ENCODE peak calls at places on chromosomes 3 and 15, in four cellular contexts. G, E, V and Q are unnamed samples.
A peak's percentile ranks its signal among the peaks of the same experiment; 100 is the strongest.

GRCh38 chr3:95334461-95334860 is 1271.6 kb downstream of the NSUN3 start:
- DNase-seq in G (no peak), E (no peak), V (no peak), Q (no peak)

GRCh38 chr3:122692674-122693073 is 12.0 kb downstream of the PARP14 start:
- DNase-seq in G (no peak), E (no peak), V (no peak), Q (no peak)

GRCh38 chr15:74409225-74409624 is 24.5 kb downstream of the SEMA7A start:
- DNase-seq in G (no peak), E (no peak), V (no peak), Q (no peak)

GRCh38 chr3:189132125-189132744 is 39.5 kb upstream of the TPRG1 start:
- DNase-seq in G (peak; percentile 45), E (peak; percentile 58), V (no peak), Q (no peak)

GRCh38 chr3:156181509-156181908 is 61.1 kb downstream of the KCNAB1 start:
- DNase-seq in G (no peak), E (no peak), V (no peak), Q (no peak)

GRCh38 chr15:23038741-23039150 is 623 bp downstream of the TUBGCP5 start:
- DNase-seq in G (no peak), E (no peak), V (peak; percentile 27), Q (peak; percentile 48)

GRCh38 chr15:40843885-40844542 is at the start of gene SPINT1:
- DNase-seq in G (peak; percentile 75), E (peak; percentile 76), V (no peak), Q (no peak)

GRCh38 chr3:58962816-58963215 is 87.0 kb downstream of the CFAP20DC start:
- DNase-seq in G (no peak), E (no peak), V (no peak), Q (no peak)

GRCh38 chr3:122619040-122619439 is 41.6 kb downstream of the PARP15 start:
- DNase-seq in G (no peak), E (no peak), V (no peak), Q (no peak)

GRCh38 chr3:172072543-172072942 is 33.2 kb downstream of the FNDC3B start:
- DNase-seq in G (no peak), E (no peak), V (no peak), Q (no peak)

GRCh38 chr15:64687167-64688085 is 88.0 kb downstream of the RBPMS2 start:
- DNase-seq in G (no peak), E (no peak), V (no peak), Q (no peak)

GRCh38 chr15:55277116-55277564 is 12.5 kb downstream of the RAB27A start:
- DNase-seq in G (no peak), E (peak; percentile 52), V (no peak), Q (no peak)

GRCh38 chr3:153210116-153210515 is 48.1 kb downstream of the RAP2B start:
- DNase-seq in G (no peak), E (no peak), V (peak; percentile 19), Q (no peak)

GRCh38 chr3:146117406-146118285 is 43.3 kb downstream of the PLOD2 start:
- DNase-seq in G (no peak), E (no peak), V (no peak), Q (no peak)

GRCh38 chr3:21750291-21750690 is 719 bp downstream of the ZNF385D start:
- DNase-seq in G (no peak), E (no peak), V (peak; percentile 15), Q (no peak)

GRCh38 chr3:44058022-44058867 is 183.4 kb upstream of the TOPAZ1 start:
- DNase-seq in G (no peak), E (no peak), V (peak; percentile 72), Q (no peak)

GRCh38 chr3:143613226-143613625 is 235.0 kb downstream of the SLC9A9 start:
- DNase-seq in G (no peak), E (no peak), V (no peak), Q (no peak)

GRCh38 chr15:73573572-73573971 is 59.6 kb downstream of the NPTN start:
- DNase-seq in G (no peak), E (no peak), V (no peak), Q (no peak)

GRCh38 chr3:94515983-94516382 is 453.1 kb downstream of the NSUN3 start:
- DNase-seq in G (no peak), E (no peak), V (no peak), Q (no peak)

GRCh38 chr3:63580151-63580550 is 72.3 kb upstream of the SNTN start:
- DNase-seq in G (no peak), E (no peak), V (no peak), Q (no peak)

GRCh38 chr15:92326236-92326635 is 67.4 kb upstream of the ST8SIA2 start:
- DNase-seq in G (no peak), E (no peak), V (no peak), Q (no peak)

GRCh38 chr15:57251941-57252340 is 124.4 kb upstream of the CGNL1 start:
- DNase-seq in G (no peak), E (no peak), V (no peak), Q (no peak)

GRCh38 chr15:40955930-40956542 is 2.8 kb downstream of the CHAC1 start:
- DNase-seq in G (no peak), E (no peak), V (no peak), Q (no peak)